ENCODE peak calls at places on chromosomes 2 and 18, in six cellular contexts. One of them, this sample, is unnamed.

GRCh38 chr2:202376460-202377307 is 557 bp downstream of the BMPR2 start:
- DNase-seq in stomach: no peak
- DNase-seq in breast epithelium: peak
- DNase-seq in upper lobe of left lung: peak
- DNase-seq in HCT116: no peak
- DNase-seq in endothelial cell of umbilical vein: peak
- DNase-seq in this sample: peak

GRCh38 chr2:180747728-180748127 is 232.7 kb upstream of the UBE2E3 start:
- DNase-seq in breast epithelium: no peak
- DNase-seq in stomach: no peak
- DNase-seq in endothelial cell of umbilical vein: no peak
- DNase-seq in upper lobe of left lung: no peak
- DNase-seq in HCT116: no peak
- DNase-seq in this sample: no peak

GRCh38 chr2:20490300-20491181 is 43.7 kb downstream of the RHOB start:
- DNase-seq in upper lobe of left lung: no peak
- DNase-seq in HCT116: no peak
- DNase-seq in endothelial cell of umbilical vein: no peak
- DNase-seq in stomach: no peak
- DNase-seq in breast epithelium: no peak
- DNase-seq in this sample: peak

GRCh38 chr2:111662039-111662740 is 221.8 kb downstream of the ANAPC1 start:
- DNase-seq in upper lobe of left lung: no peak
- DNase-seq in stomach: no peak
- DNase-seq in endothelial cell of umbilical vein: no peak
- DNase-seq in breast epithelium: no peak
- DNase-seq in HCT116: no peak
- DNase-seq in this sample: no peak

GRCh38 chr2:183081908-183082307 is 3.4 kb downstream of the DUSP19 start:
- DNase-seq in breast epithelium: no peak
- DNase-seq in HCT116: no peak
- DNase-seq in upper lobe of left lung: no peak
- DNase-seq in endothelial cell of umbilical vein: no peak
- DNase-seq in stomach: no peak
- DNase-seq in this sample: no peak

GRCh38 chr2:68284896-68285295 is 32.6 kb upstream of the PPP3R1 start:
- DNase-seq in HCT116: no peak
- DNase-seq in endothelial cell of umbilical vein: no peak
- DNase-seq in stomach: no peak
- DNase-seq in breast epithelium: no peak
- DNase-seq in upper lobe of left lung: no peak
- DNase-seq in this sample: no peak

GRCh38 chr2:9095690-9096089 is 92.2 kb upstream of the MBOAT2 start:
- DNase-seq in upper lobe of left lung: peak
- DNase-seq in breast epithelium: no peak
- DNase-seq in HCT116: no peak
- DNase-seq in stomach: peak
- DNase-seq in endothelial cell of umbilical vein: peak
- DNase-seq in this sample: peak

GRCh38 chr2:187297806-187298205 is 150.2 kb downstream of the CALCRL start:
- DNase-seq in upper lobe of left lung: no peak
- DNase-seq in HCT116: no peak
- DNase-seq in stomach: no peak
- DNase-seq in endothelial cell of umbilical vein: no peak
- DNase-seq in breast epithelium: no peak
- DNase-seq in this sample: no peak

GRCh38 chr2:240596491-240596931 is 10.0 kb downstream of the CAPN10 start:
- DNase-seq in endothelial cell of umbilical vein: no peak
- DNase-seq in breast epithelium: no peak
- DNase-seq in upper lobe of left lung: no peak
- DNase-seq in HCT116: no peak
- DNase-seq in stomach: peak
- DNase-seq in this sample: peak

GRCh38 chr2:67055387-67056304 is 341.5 kb upstream of the ETAA1 start:
- DNase-seq in stomach: no peak
- DNase-seq in HCT116: no peak
- DNase-seq in endothelial cell of umbilical vein: no peak
- DNase-seq in upper lobe of left lung: no peak
- DNase-seq in breast epithelium: no peak
- DNase-seq in this sample: no peak

GRCh38 chr2:38750793-38751042 is 443 bp downstream of the SRSF7 start:
- DNase-seq in endothelial cell of umbilical vein: no peak
- DNase-seq in stomach: peak
- DNase-seq in HCT116: no peak
- DNase-seq in upper lobe of left lung: peak
- DNase-seq in breast epithelium: peak
- DNase-seq in this sample: peak

GRCh38 chr2:45102141-45102540 is 92.9 kb upstream of the SIX2 start:
- DNase-seq in endothelial cell of umbilical vein: no peak
- DNase-seq in breast epithelium: no peak
- DNase-seq in stomach: no peak
- DNase-seq in HCT116: no peak
- DNase-seq in upper lobe of left lung: no peak
- DNase-seq in this sample: no peak

GRCh38 chr18:41767960-41768359 is 187.1 kb upstream of the PIK3C3 start:
- DNase-seq in breast epithelium: no peak
- DNase-seq in endothelial cell of umbilical vein: no peak
- DNase-seq in upper lobe of left lung: no peak
- DNase-seq in stomach: no peak
- DNase-seq in HCT116: no peak
- DNase-seq in this sample: no peak

GRCh38 chr2:96146151-96146880 is 1.1 kb upstream of the DUSP2 start:
- DNase-seq in endothelial cell of umbilical vein: no peak
- DNase-seq in upper lobe of left lung: peak
- DNase-seq in HCT116: no peak
- DNase-seq in stomach: peak
- DNase-seq in breast epithelium: peak
- DNase-seq in this sample: peak

GRCh38 chr2:163471947-163472346 is 263.9 kb downstream of the FIGN start:
- DNase-seq in endothelial cell of umbilical vein: peak
- DNase-seq in HCT116: no peak
- DNase-seq in stomach: no peak
- DNase-seq in breast epithelium: no peak
- DNase-seq in upper lobe of left lung: no peak
- DNase-seq in this sample: no peak

GRCh38 chr18:24271381-24272331 is 126.0 kb downstream of the OSBPL1A start:
- DNase-seq in endothelial cell of umbilical vein: peak
- DNase-seq in HCT116: peak
- DNase-seq in stomach: peak
- DNase-seq in breast epithelium: peak
- DNase-seq in upper lobe of left lung: peak
- DNase-seq in this sample: peak

GRCh38 chr2:238158807-238159539 is at the start of gene ERFE:
- DNase-seq in HCT116: no peak
- DNase-seq in breast epithelium: no peak
- DNase-seq in endothelial cell of umbilical vein: no peak
- DNase-seq in stomach: no peak
- DNase-seq in upper lobe of left lung: no peak
- DNase-seq in this sample: peak

DNA sequence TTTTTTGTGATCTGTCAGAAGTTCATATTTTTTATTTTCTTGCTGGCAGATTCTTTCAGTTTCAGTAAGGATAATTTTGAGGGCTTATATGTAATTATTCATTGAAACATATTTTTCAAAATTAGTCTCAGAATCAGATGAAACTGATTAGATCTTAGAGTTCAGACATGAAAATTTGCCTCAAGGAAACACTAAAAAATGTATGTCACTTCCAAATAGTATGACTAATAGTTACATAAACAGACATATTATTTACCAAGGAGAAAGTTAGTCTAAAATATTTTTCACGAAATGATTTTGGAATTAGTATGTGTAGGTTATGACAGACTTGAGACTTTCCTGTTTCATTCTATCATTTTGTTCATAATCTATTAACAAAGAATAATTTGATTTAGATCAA is 628.6 kb downstream of the CCDC85A start:
- DNase-seq in upper lobe of left lung: no peak
- DNase-seq in HCT116: no peak
- DNase-seq in breast epithelium: no peak
- DNase-seq in stomach: no peak
- DNase-seq in endothelial cell of umbilical vein: peak
- DNase-seq in this sample: no peak
- TF ChIP-seq CTCF in upper lobe of left lung: no peak
- TF ChIP-seq CTCF in HCT116: no peak
- TF ChIP-seq CTCF in breast epithelium: no peak
- TF ChIP-seq CTCF in stomach: no peak
- TF ChIP-seq CTCF in endothelial cell of umbilical vein: no peak
- TF ChIP-seq CTCF in this sample: no peak

GRCh38 chr2:200811336-200812121 is at the start of gene BZW1:
- DNase-seq in breast epithelium: peak
- DNase-seq in endothelial cell of umbilical vein: peak
- DNase-seq in HCT116: peak
- DNase-seq in stomach: peak
- DNase-seq in upper lobe of left lung: peak
- DNase-seq in this sample: peak

GRCh38 chr2:200812122-200813022 is 662 bp downstream of the BZW1 start:
- DNase-seq in upper lobe of left lung: peak
- DNase-seq in stomach: peak
- DNase-seq in breast epithelium: peak
- DNase-seq in HCT116: peak
- DNase-seq in endothelial cell of umbilical vein: peak
- DNase-seq in this sample: peak

GRCh38 chr2:200810252-200810650 is 1.5 kb upstream of the BZW1 start:
- DNase-seq in endothelial cell of umbilical vein: peak
- DNase-seq in upper lobe of left lung: peak
- DNase-seq in HCT116: no peak
- DNase-seq in breast epithelium: no peak
- DNase-seq in stomach: peak
- DNase-seq in this sample: no peak

GRCh38 chr2:200809506-200810251 is 2.0 kb upstream of the BZW1 start:
- DNase-seq in HCT116: no peak
- DNase-seq in stomach: no peak
- DNase-seq in breast epithelium: no peak
- DNase-seq in upper lobe of left lung: no peak
- DNase-seq in endothelial cell of umbilical vein: no peak
- DNase-seq in this sample: no peak

GRCh38 chr2:200810967-200811335 is 759 bp upstream of the BZW1 start:
- DNase-seq in HCT116: no peak
- DNase-seq in upper lobe of left lung: no peak
- DNase-seq in breast epithelium: no peak
- DNase-seq in stomach: no peak
- DNase-seq in endothelial cell of umbilical vein: no peak
- DNase-seq in this sample: no peak
- TF ChIP-seq POLR2A in HCT116: no peak
- TF ChIP-seq POLR2A in upper lobe of left lung: no peak
- TF ChIP-seq POLR2A in breast epithelium: no peak
- TF ChIP-seq POLR2A in stomach: no peak
- TF ChIP-seq POLR2A in endothelial cell of umbilical vein: peak
- TF ChIP-seq POLR2A in this sample: no peak

GRCh38 chr2:172389685-172390339 is 37.6 kb upstream of the ITGA6 start:
- DNase-seq in HCT116: no peak
- DNase-seq in endothelial cell of umbilical vein: no peak
- DNase-seq in breast epithelium: no peak
- DNase-seq in upper lobe of left lung: no peak
- DNase-seq in stomach: no peak
- DNase-seq in this sample: no peak

GRCh38 chr2:172398444-172398843 is 28.9 kb upstream of the ITGA6 start:
- DNase-seq in HCT116: peak
- DNase-seq in endothelial cell of umbilical vein: no peak
- DNase-seq in breast epithelium: no peak
- DNase-seq in stomach: peak
- DNase-seq in upper lobe of left lung: no peak
- DNase-seq in this sample: no peak

GRCh38 chr2:172395503-172395902 is 31.9 kb upstream of the ITGA6 start:
- DNase-seq in stomach: no peak
- DNase-seq in breast epithelium: no peak
- DNase-seq in endothelial cell of umbilical vein: no peak
- DNase-seq in upper lobe of left lung: no peak
- DNase-seq in HCT116: no peak
- DNase-seq in this sample: no peak

GRCh38 chr2:172397136-172397825 is 30.1 kb upstream of the ITGA6 start:
- DNase-seq in HCT116: no peak
- DNase-seq in upper lobe of left lung: no peak
- DNase-seq in endothelial cell of umbilical vein: no peak
- DNase-seq in stomach: no peak
- DNase-seq in breast epithelium: no peak
- DNase-seq in this sample: no peak

DNA sequence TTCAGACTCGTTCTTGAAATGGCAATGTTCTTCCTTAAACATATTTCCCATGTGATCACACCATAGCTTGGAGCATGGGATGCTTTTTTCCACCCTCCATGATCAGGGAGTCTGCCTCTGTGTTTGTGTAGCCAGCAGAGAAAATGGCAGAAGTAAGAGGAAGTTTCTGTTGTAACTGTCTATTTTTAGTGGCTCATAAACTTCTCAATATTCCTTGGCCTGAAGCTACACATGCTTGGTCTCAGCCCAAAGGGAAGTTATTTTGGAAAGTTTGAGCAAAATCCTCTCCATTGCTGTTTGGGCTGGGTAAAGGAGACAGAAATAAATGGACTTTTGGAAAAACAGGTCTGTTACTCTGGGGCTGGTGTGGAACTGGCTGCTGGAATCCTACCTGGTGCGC is 33.4 kb upstream of the ITGA6 start:
- DNase-seq in upper lobe of left lung: no peak
- DNase-seq in stomach: no peak
- DNase-seq in HCT116: no peak
- DNase-seq in breast epithelium: no peak
- DNase-seq in endothelial cell of umbilical vein: no peak
- DNase-seq in this sample: no peak
- TF ChIP-seq POLR2AphosphoS5 in upper lobe of left lung: no peak
- TF ChIP-seq POLR2AphosphoS5 in stomach: no peak
- TF ChIP-seq POLR2AphosphoS5 in HCT116: no peak
- TF ChIP-seq POLR2AphosphoS5 in breast epithelium: no peak
- TF ChIP-seq POLR2AphosphoS5 in endothelial cell of umbilical vein: no peak
- TF ChIP-seq POLR2AphosphoS5 in this sample: no peak

GRCh38 chr2:133143649-133144048 is 424.6 kb downstream of the NCKAP5 start:
- DNase-seq in breast epithelium: no peak
- DNase-seq in HCT116: no peak
- DNase-seq in upper lobe of left lung: no peak
- DNase-seq in endothelial cell of umbilical vein: no peak
- DNase-seq in stomach: no peak
- DNase-seq in this sample: no peak

GRCh38 chr2:133142087-133142486 is 426.2 kb downstream of the NCKAP5 start:
- DNase-seq in upper lobe of left lung: no peak
- DNase-seq in HCT116: no peak
- DNase-seq in endothelial cell of umbilical vein: no peak
- DNase-seq in breast epithelium: no peak
- DNase-seq in stomach: no peak
- DNase-seq in this sample: no peak

GRCh38 chr2:133152801-133153200 is 415.5 kb downstream of the NCKAP5 start:
- DNase-seq in breast epithelium: no peak
- DNase-seq in endothelial cell of umbilical vein: no peak
- DNase-seq in upper lobe of left lung: no peak
- DNase-seq in HCT116: no peak
- DNase-seq in stomach: no peak
- DNase-seq in this sample: no peak

GRCh38 chr2:133148187-133148586 is 420.1 kb downstream of the NCKAP5 start:
- DNase-seq in upper lobe of left lung: no peak
- DNase-seq in HCT116: no peak
- DNase-seq in endothelial cell of umbilical vein: no peak
- DNase-seq in stomach: no peak
- DNase-seq in breast epithelium: no peak
- DNase-seq in this sample: no peak

GRCh38 chr2:133146893-133147292 is 421.4 kb downstream of the NCKAP5 start:
- DNase-seq in stomach: no peak
- DNase-seq in breast epithelium: no peak
- DNase-seq in upper lobe of left lung: no peak
- DNase-seq in HCT116: no peak
- DNase-seq in endothelial cell of umbilical vein: no peak
- DNase-seq in this sample: no peak
- TF ChIP-seq CTCF in stomach: no peak
- TF ChIP-seq CTCF in breast epithelium: no peak
- TF ChIP-seq CTCF in upper lobe of left lung: no peak
- TF ChIP-seq CTCF in HCT116: no peak
- TF ChIP-seq CTCF in endothelial cell of umbilical vein: no peak
- TF ChIP-seq CTCF in this sample: no peak

This sample was measured in transverse colon.